ENCODE peak calls at places on chromosomes 2 and 18, in four cellular contexts. One of them, this sample, is unnamed.

GRCh38 chr2:189534854-189535253 is 45.7 kb downstream of the SLC40A1 start:
- DNase-seq in RWPE1: peak; percentile 8
- DNase-seq in transverse colon: no peak
- DNase-seq in cardiac muscle cell: peak; percentile 29
- DNase-seq in this sample: no peak

GRCh38 chr2:241940329-241940728 is 70.8 kb downstream of the RTP5 start:
- DNase-seq in RWPE1: no peak
- DNase-seq in transverse colon: no peak
- DNase-seq in cardiac muscle cell: no peak
- DNase-seq in this sample: no peak

GRCh38 chr2:236581546-236581945 is 11.9 kb downstream of the ACKR3 start:
- DNase-seq in RWPE1: no peak
- DNase-seq in transverse colon: no peak
- DNase-seq in cardiac muscle cell: no peak
- DNase-seq in this sample: no peak

GRCh38 chr18:78939105-78939504 is 40.5 kb upstream of the SALL3 start:
- DNase-seq in RWPE1: peak; percentile 26
- DNase-seq in transverse colon: no peak
- DNase-seq in cardiac muscle cell: no peak
- DNase-seq in this sample: no peak

GRCh38 chr2:113858764-113859163 is 31.1 kb upstream of the ACTR3 start:
- DNase-seq in RWPE1: peak; percentile 72
- DNase-seq in transverse colon: no peak
- DNase-seq in cardiac muscle cell: peak; percentile 66
- DNase-seq in this sample: no peak

GRCh38 chr2:191846787-191847620 is at the start of gene CAVIN2:
- DNase-seq in RWPE1: peak; percentile 69
- DNase-seq in transverse colon: peak; percentile 50
- DNase-seq in cardiac muscle cell: peak; percentile 86
- DNase-seq in this sample: peak; percentile 48

GRCh38 chr2:160652236-160652635 is 158.6 kb upstream of the RBMS1 start:
- DNase-seq in RWPE1: no peak
- DNase-seq in transverse colon: peak; percentile 56
- DNase-seq in cardiac muscle cell: peak; percentile 68
- DNase-seq in this sample: no peak

GRCh38 chr2:36697424-36698066 is 1.0 kb downstream of the VIT start:
- DNase-seq in RWPE1: no peak
- DNase-seq in transverse colon: no peak
- DNase-seq in cardiac muscle cell: no peak
- DNase-seq in this sample: no peak

GRCh38 chr2:191404568-191404991 is 159.4 kb downstream of the MYO1B start:
- DNase-seq in RWPE1: no peak
- DNase-seq in transverse colon: no peak
- DNase-seq in cardiac muscle cell: peak; percentile 21
- DNase-seq in this sample: no peak

GRCh38 chr2:66700181-66700686 is 265.3 kb downstream of the MEIS1 start:
- DNase-seq in RWPE1: no peak
- DNase-seq in transverse colon: no peak
- DNase-seq in cardiac muscle cell: no peak
- DNase-seq in this sample: no peak

GRCh38 chr2:40004336-40004735 is 225.3 kb upstream of the THUMPD2 start:
- DNase-seq in RWPE1: no peak
- DNase-seq in transverse colon: no peak
- DNase-seq in cardiac muscle cell: peak; percentile 13
- DNase-seq in this sample: no peak

GRCh38 chr2:13001408-13001807 is 284.7 kb downstream of the TRIB2 start:
- DNase-seq in RWPE1: no peak
- DNase-seq in transverse colon: no peak
- DNase-seq in cardiac muscle cell: no peak
- DNase-seq in this sample: no peak

GRCh38 chr2:12998701-12999100 is 282.0 kb downstream of the TRIB2 start:
- DNase-seq in RWPE1: no peak
- DNase-seq in transverse colon: no peak
- DNase-seq in cardiac muscle cell: no peak
- DNase-seq in this sample: no peak

GRCh38 chr2:13002948-13003347 is 286.2 kb downstream of the TRIB2 start:
- DNase-seq in RWPE1: no peak
- DNase-seq in transverse colon: no peak
- DNase-seq in cardiac muscle cell: no peak
- DNase-seq in this sample: no peak

GRCh38 chr2:13002536-13002935 is 285.8 kb downstream of the TRIB2 start:
- DNase-seq in RWPE1: no peak
- DNase-seq in transverse colon: no peak
- DNase-seq in cardiac muscle cell: no peak
- DNase-seq in this sample: no peak

DNA sequence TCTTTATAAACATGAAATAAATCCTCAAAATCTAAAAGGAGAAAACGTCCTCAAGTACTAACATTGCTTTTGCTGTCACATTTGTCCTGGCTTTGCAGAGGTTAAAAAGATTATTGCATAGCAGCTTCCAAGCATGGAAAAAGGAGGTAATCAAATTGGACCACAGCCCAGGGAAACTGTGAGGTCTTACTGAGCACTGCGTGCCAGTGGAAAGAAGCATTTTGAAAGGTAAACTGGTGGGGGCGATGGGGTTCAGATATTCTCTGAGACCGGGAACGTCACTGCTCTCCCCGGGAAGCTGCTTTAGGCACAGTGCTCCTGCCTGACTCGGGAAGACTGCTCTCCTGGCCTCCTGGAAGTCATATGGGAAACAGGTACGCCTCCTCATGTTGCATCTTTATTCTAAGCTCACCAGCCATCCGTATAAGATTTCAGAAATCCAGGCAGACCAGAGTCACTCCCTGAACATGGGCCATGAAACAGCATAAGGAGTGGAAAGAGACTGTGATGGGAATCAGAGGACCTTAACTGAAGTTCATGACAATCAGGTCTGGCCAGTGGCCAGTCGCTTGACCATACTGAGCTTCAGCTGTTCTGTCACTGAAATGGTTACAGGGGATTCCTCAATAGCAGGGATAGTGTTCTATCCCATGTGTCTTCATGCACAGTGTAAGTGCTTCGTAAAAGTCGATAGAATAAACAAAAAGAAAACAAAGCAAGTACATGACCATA is 284.1 kb downstream of the TRIB2 start:
- DNase-seq in RWPE1: no peak
- DNase-seq in transverse colon: no peak
- DNase-seq in cardiac muscle cell: peak; percentile 72
- DNase-seq in this sample: no peak
- H3K27ac ChIP-seq in RWPE1: no peak overlapping the region
- H3K27ac ChIP-seq in transverse colon: peak overlapping the region; percentile 31
- H3K27ac ChIP-seq in cardiac muscle cell: no peak overlapping the region
- H3K27ac ChIP-seq in this sample: no peak overlapping the region

DNA sequence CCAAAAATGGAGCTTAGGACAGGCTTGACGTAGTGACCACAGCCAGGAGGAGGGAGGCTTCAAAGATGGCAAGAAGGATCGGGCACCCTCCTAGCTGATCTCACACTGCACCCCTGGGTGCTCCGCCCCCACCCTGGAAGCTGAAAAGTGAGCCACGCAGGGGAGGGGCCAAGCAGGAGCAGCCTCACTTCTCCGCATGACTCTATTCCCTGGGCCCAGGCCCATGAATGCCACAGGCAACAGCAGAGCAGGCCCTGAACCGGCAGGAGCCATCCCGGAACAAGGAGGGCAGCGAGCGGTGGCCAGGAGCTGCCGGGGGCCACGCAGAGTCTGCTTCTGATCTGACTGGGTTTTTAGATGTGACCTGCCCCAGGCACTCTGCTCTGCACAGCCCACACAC is 30.0 kb downstream of the BIN1 start:
- DNase-seq in RWPE1: no peak
- DNase-seq in transverse colon: no peak
- DNase-seq in cardiac muscle cell: no peak
- DNase-seq in this sample: no peak
- H3K27ac ChIP-seq in RWPE1: peak overlapping the region; percentile 15
- H3K27ac ChIP-seq in transverse colon: no peak overlapping the region
- H3K27ac ChIP-seq in cardiac muscle cell: no peak overlapping the region
- H3K27ac ChIP-seq in this sample: no peak overlapping the region

DNA sequence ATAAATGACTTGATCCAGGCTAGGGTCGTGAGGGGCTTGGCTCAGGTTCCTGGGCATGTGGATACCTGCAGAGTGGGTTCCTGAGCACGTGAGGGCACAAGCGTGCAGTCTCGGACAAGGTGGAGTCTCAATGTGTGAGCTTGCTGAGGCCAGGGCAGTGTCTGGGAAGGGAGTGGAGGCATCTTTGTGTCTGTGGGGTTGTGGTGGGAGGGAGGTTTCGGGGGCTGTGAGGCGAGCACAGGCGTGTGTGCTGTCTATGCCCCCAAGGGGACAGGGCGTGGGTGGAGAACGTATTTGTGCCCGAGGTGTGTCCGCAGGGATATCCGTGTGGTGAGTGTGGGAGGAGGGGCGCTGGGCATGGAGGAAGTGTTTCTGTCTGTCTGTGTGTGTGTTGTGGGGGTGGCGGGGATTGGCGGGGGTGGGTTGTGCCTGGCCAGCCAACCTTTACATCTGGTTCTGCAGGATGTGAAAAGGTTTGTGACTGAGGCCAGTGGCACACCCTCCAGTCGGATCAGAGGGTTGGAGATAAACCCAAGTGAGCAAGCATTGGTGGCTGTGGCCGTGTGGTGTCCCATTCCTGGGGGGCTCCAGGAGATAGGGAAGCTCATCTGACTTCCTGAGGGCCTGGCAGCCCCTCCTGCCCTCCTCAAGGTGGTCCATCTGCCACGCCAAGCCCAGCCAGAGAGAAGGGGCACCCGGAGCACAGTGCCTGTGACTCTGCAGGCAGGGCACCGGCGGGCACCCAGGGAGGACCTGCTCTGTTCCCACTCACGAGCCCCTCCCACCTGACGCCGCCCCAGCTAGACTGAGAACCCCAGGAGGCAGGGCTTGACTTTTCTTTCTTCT is 57.1 kb downstream of the ZFP36L2 start:
- DNase-seq in RWPE1: peak; percentile 68
- DNase-seq in transverse colon: peak; percentile 91
- DNase-seq in cardiac muscle cell: no peak
- DNase-seq in this sample: peak; percentile 72
- H3K27ac ChIP-seq in RWPE1: peak overlapping the region; percentile 96
- H3K27ac ChIP-seq in transverse colon: peak overlapping the region; percentile 95
- H3K27ac ChIP-seq in cardiac muscle cell: peak overlapping the region; percentile 36
- H3K27ac ChIP-seq in this sample: peak overlapping the region; percentile 75

GRCh38 chr18:46042571-46043123 is 29.4 kb downstream of the PSTPIP2 start:
- DNase-seq in RWPE1: peak; percentile 33
- DNase-seq in transverse colon: no peak
- DNase-seq in cardiac muscle cell: peak; percentile 93
- DNase-seq in this sample: no peak
- H3K27ac ChIP-seq in RWPE1: no peak overlapping the region
- H3K27ac ChIP-seq in transverse colon: no peak overlapping the region
- H3K27ac ChIP-seq in cardiac muscle cell: no peak overlapping the region
- H3K27ac ChIP-seq in this sample: no peak overlapping the region

DNA sequence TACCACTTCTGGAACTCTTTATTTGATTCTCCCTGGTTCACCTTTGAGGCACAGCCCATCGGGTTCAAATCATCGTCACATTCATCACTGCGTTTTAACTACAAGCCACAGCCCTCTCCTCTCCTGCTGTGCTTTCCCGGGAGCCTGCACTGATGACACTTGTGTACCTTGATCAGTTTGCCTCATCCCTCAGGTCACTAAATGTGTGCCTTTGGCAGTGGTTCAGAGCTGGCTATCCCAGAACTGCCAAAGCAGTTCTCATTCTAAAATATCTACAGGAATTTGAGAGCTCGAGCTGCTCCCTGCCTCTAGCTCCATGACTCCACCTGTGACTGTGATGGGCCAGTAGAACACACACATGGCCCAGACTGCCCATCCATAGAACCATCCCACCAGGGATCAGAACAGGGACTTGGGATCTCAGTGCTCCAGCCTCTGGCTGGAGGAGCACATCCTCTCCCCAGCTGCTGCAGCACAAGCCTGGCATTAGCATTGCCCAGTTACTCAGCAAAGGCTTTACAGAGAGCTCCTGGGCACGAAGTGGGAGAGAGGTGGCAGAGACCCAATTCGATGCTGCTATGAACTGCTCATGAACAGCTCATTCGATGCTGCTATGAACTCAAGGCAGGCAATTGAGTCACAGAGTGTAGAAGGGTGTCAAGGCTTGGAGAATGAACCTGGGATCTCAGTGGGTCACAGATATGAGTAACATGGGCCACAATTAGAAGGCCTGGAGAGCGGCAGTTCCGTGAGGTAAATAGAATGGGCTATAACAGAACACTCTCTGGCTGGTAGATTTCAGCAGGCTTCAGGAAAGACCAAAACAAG is 41.9 kb downstream of the EVA1A start:
- DNase-seq in RWPE1: no peak
- DNase-seq in transverse colon: no peak
- DNase-seq in cardiac muscle cell: no peak
- DNase-seq in this sample: no peak
- H3K27ac ChIP-seq in RWPE1: no peak overlapping the region
- H3K27ac ChIP-seq in transverse colon: no peak overlapping the region
- H3K27ac ChIP-seq in cardiac muscle cell: no peak overlapping the region
- H3K27ac ChIP-seq in this sample: no peak overlapping the region

DNA sequence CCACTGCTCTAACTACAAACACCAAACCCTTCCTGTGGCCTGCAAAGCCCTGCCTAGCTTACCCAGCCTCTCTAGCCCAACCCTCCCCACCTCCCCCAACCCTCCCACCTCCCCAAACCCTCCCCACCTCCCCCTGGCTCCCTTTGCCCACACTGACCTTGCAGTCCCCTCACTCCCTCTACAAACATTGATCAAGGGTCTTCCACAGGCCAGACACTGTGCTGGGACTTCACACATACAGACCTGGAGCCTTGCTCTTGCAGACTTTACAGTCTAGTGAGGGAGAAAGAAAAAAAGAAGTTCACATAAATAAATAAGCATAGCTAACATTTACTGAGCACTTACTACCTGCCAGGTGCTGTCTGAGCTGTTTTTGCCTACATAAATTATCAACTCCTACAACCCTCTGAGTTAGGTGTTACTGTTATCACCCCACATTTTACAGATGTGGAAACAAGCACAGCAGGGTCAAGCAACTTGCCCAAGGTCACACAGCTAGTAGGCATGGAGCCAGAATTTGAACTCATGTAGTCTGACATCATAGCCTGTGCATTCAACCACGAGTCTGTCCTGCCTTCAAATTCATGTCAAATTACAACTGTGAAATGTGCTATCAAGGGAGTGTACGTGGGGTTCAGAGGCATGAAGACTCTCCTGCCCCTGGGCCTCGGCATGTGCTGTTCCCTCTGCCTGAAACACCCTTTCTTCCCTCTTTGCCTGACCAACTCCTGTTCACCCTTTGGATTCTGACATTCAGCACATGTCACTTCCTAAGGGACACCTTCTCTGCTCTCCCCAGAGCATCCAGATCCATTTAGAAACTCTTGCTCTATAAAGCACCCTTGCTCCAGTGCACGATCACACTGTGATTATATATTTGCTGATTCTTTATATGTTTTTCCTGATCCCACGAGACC is 209.9 kb downstream of the TNS1 start:
- DNase-seq in RWPE1: no peak
- DNase-seq in transverse colon: no peak
- DNase-seq in cardiac muscle cell: no peak
- DNase-seq in this sample: no peak
- H3K27ac ChIP-seq in RWPE1: no peak overlapping the region
- H3K27ac ChIP-seq in transverse colon: no peak overlapping the region
- H3K27ac ChIP-seq in cardiac muscle cell: no peak overlapping the region
- H3K27ac ChIP-seq in this sample: no peak overlapping the region